ENCODE peak calls at places on chromosomes 12 and 14, in seven cellular contexts. One of them, this sample, is unnamed.

GRCh38 chr12:102465762-102466560 is 14.4 kb downstream of the IGF1 start:
- DNase-seq in HS-5: no peak
- DNase-seq in GM12865: no peak
- DNase-seq in hippocampal formation: no peak
- DNase-seq in dorsolateral prefrontal cortex: no peak
- DNase-seq in HCT116: no peak
- DNase-seq in left kidney: no peak
- DNase-seq in this sample: no peak

GRCh38 chr14:105537580-105538474 is 11.4 kb downstream of the TMEM121 start:
- DNase-seq in HS-5: no peak
- DNase-seq in GM12865: peak; percentile 54
- DNase-seq in hippocampal formation: no peak
- DNase-seq in dorsolateral prefrontal cortex: no peak
- DNase-seq in HCT116: no peak
- DNase-seq in left kidney: peak; percentile 68
- DNase-seq in this sample: peak; percentile 85

GRCh38 chr12:6606331-6607131 is 648 bp downstream of the CHD4 start:
- DNase-seq in HS-5: no peak
- DNase-seq in GM12865: peak; percentile 53
- DNase-seq in hippocampal formation: no peak
- DNase-seq in dorsolateral prefrontal cortex: no peak
- DNase-seq in HCT116: no peak
- DNase-seq in left kidney: peak; percentile 82
- DNase-seq in this sample: peak; percentile 53

GRCh38 chr14:74863274-74863673 is 12.7 kb downstream of the PROX2 start:
- DNase-seq in HS-5: no peak
- DNase-seq in GM12865: no peak
- DNase-seq in hippocampal formation: peak; percentile 19
- DNase-seq in dorsolateral prefrontal cortex: no peak
- DNase-seq in HCT116: no peak
- DNase-seq in left kidney: no peak
- DNase-seq in this sample: no peak

GRCh38 chr14:74614508-74615495 is 2.8 kb upstream of the LTBP2 start:
- DNase-seq in HS-5: no peak
- DNase-seq in GM12865: peak; percentile 50
- DNase-seq in hippocampal formation: no peak
- DNase-seq in dorsolateral prefrontal cortex: no peak
- DNase-seq in HCT116: no peak
- DNase-seq in left kidney: peak; percentile 53
- DNase-seq in this sample: no peak

GRCh38 chr14:91058017-91058675 is 2.3 kb downstream of the RPS6KA5 start:
- DNase-seq in HS-5: no peak
- DNase-seq in GM12865: no peak
- DNase-seq in hippocampal formation: no peak
- DNase-seq in dorsolateral prefrontal cortex: no peak
- DNase-seq in HCT116: no peak
- DNase-seq in left kidney: peak; percentile 23
- DNase-seq in this sample: no peak

GRCh38 chr12:78674311-78675085 is 190.1 kb upstream of the SYT1 start:
- DNase-seq in HS-5: no peak
- DNase-seq in GM12865: no peak
- DNase-seq in hippocampal formation: peak; percentile 4
- DNase-seq in dorsolateral prefrontal cortex: no peak
- DNase-seq in HCT116: no peak
- DNase-seq in left kidney: no peak
- DNase-seq in this sample: no peak

GRCh38 chr14:42523656-42524055 is 917.0 kb downstream of the LRFN5 start:
- DNase-seq in HS-5: no peak
- DNase-seq in GM12865: peak; percentile 40
- DNase-seq in hippocampal formation: no peak
- DNase-seq in dorsolateral prefrontal cortex: no peak
- DNase-seq in HCT116: no peak
- DNase-seq in left kidney: no peak
- DNase-seq in this sample: no peak

GRCh38 chr14:89564291-89564957 is 147.4 kb upstream of the FOXN3 start:
- DNase-seq in HS-5: no peak
- DNase-seq in GM12865: peak; percentile 4
- DNase-seq in hippocampal formation: no peak
- DNase-seq in dorsolateral prefrontal cortex: no peak
- DNase-seq in HCT116: no peak
- DNase-seq in left kidney: no peak
- DNase-seq in this sample: no peak

GRCh38 chr12:95653761-95654546 is 102.7 kb upstream of the USP44 start:
- DNase-seq in HS-5: peak; percentile 67
- DNase-seq in GM12865: peak; percentile 5
- DNase-seq in hippocampal formation: no peak
- DNase-seq in dorsolateral prefrontal cortex: no peak
- DNase-seq in HCT116: peak; percentile 13
- DNase-seq in left kidney: no peak
- DNase-seq in this sample: no peak

GRCh38 chr12:65022960-65023359 is 98.1 kb downstream of the WIF1 start:
- DNase-seq in HS-5: no peak
- DNase-seq in GM12865: no peak
- DNase-seq in hippocampal formation: no peak
- DNase-seq in dorsolateral prefrontal cortex: no peak
- DNase-seq in HCT116: no peak
- DNase-seq in left kidney: peak; percentile 26
- DNase-seq in this sample: no peak

GRCh38 chr14:56490379-56490778 is 89.2 kb upstream of the TMEM260 start:
- DNase-seq in HS-5: peak; percentile 23
- DNase-seq in GM12865: peak; percentile 34
- DNase-seq in hippocampal formation: no peak
- DNase-seq in dorsolateral prefrontal cortex: no peak
- DNase-seq in HCT116: peak; percentile 35
- DNase-seq in left kidney: peak; percentile 42
- DNase-seq in this sample: no peak

GRCh38 chr12:51359851-51360250 is 13.4 kb upstream of the CELA1 start:
- DNase-seq in HS-5: no peak
- DNase-seq in GM12865: no peak
- DNase-seq in hippocampal formation: no peak
- DNase-seq in dorsolateral prefrontal cortex: no peak
- DNase-seq in HCT116: no peak
- DNase-seq in left kidney: no peak
- DNase-seq in this sample: no peak

GRCh38 chr14:101579372-101580080 is 18.2 kb downstream of the DIO3 start:
- DNase-seq in HS-5: no peak
- DNase-seq in GM12865: no peak
- DNase-seq in hippocampal formation: no peak
- DNase-seq in dorsolateral prefrontal cortex: no peak
- DNase-seq in HCT116: no peak
- DNase-seq in left kidney: no peak
- DNase-seq in this sample: no peak

GRCh38 chr14:69891422-69891821 is 12.2 kb downstream of the SMOC1 start:
- DNase-seq in HS-5: no peak
- DNase-seq in GM12865: no peak
- DNase-seq in hippocampal formation: no peak
- DNase-seq in dorsolateral prefrontal cortex: no peak
- DNase-seq in HCT116: no peak
- DNase-seq in left kidney: no peak
- DNase-seq in this sample: no peak

This sample was measured in 8988T.